ENCODE peak calls at places on chromosomes 4 and X, in six cellular contexts. U is fibroblast of lung, M is endodermal cell, Q is sigmoid colon, C is HL-60, Y is Peyer's patch. S is an unnamed sample.

GRCh38 chr4:108149588-108150380 is 18.9 kb downstream of the LEF1 start:
- DNase-seq in U (peak; percentile 84), M (no peak), Q (no peak), C (no peak), Y (no peak), S (no peak)

GRCh38 chr4:94410678-94411206 is 41.0 kb upstream of the PDLIM5 start:
- DNase-seq in U (no peak), M (no peak), Q (peak; percentile 91), C (no peak), Y (no peak), S (no peak)

GRCh38 chr4:52824603-52825310 is 37.4 kb upstream of the RASL11B start:
- DNase-seq in U (peak; percentile 75), M (no peak), Q (no peak), C (no peak), Y (no peak), S (no peak)

GRCh38 chrX:1009771-1010170 is 202.7 kb downstream of the CRLF2 start:
- DNase-seq in U (no peak), M (no peak), Q (no peak), C (no peak), Y (no peak), S (no peak)

GRCh38 chrX:147693511-147693910 is 218.2 kb upstream of the FMR1 start:
- DNase-seq in U (no peak), M (no peak), Q (no peak), C (no peak), Y (no peak), S (no peak)

GRCh38 chr4:26576171-26576829 is 7.6 kb upstream of the TBC1D19 start:
- DNase-seq in U (peak; percentile 85), M (peak; percentile 52), Q (no peak), C (no peak), Y (no peak), S (no peak)

GRCh38 chr4:74032064-74032463 is 6.4 kb downstream of the CXCL3 start:
- DNase-seq in U (no peak), M (no peak), Q (no peak), C (no peak), Y (no peak), S (no peak)

GRCh38 chr4:5749568-5749967 is 38.6 kb downstream of the EVC start:
- DNase-seq in U (no peak), M (no peak), Q (peak; percentile 41), C (no peak), Y (no peak), S (no peak)

GRCh38 chrX:153642313-153642654 is 4.7 kb upstream of the DUSP9 start:
- DNase-seq in U (no peak), M (peak; percentile 66), Q (no peak), C (no peak), Y (no peak), S (no peak)

GRCh38 chrX:129013574-129013973 is 509.7 kb downstream of the SMARCA1 start:
- DNase-seq in U (no peak), M (peak; percentile 76), Q (no peak), C (no peak), Y (no peak), S (no peak)

GRCh38 chr4:108056418-108056817 is 66.7 kb downstream of the HADH start:
- DNase-seq in U (no peak), M (no peak), Q (no peak), C (no peak), Y (no peak), S (no peak)

GRCh38 chrX:103063191-103063845 is 653 bp downstream of the BEX1 start:
- DNase-seq in U (peak; percentile 26), M (peak; percentile 81), Q (no peak), C (peak; percentile 14), Y (no peak), S (no peak)

GRCh38 chrX:103276581-103277002 is at the start of gene TCEAL5:
- DNase-seq in U (no peak), M (no peak), Q (no peak), C (no peak), Y (no peak), S (no peak)

GRCh38 chr4:825969-826330 is at the start of gene CPLX1:
- DNase-seq in U (no peak), M (peak; percentile 76), Q (no peak), C (no peak), Y (no peak), S (no peak)

GRCh38 chrX:69285401-69285871 is 120.2 kb upstream of the PJA1 start:
- DNase-seq in U (no peak), M (peak; percentile 53), Q (peak; percentile 88), C (no peak), Y (no peak), S (no peak)

GRCh38 chr4:8215001-8215427 is 15.9 kb downstream of the SH3TC1 start:
- DNase-seq in U (peak; percentile 73), M (no peak), Q (no peak), C (no peak), Y (no peak), S (no peak)

GRCh38 chr4:21649691-21650090 is 298.9 kb downstream of the KCNIP4 start:
- DNase-seq in U (peak; percentile 82), M (no peak), Q (no peak), C (no peak), Y (no peak), S (no peak)

GRCh38 chr4:186823989-186824388 is 100.3 kb upstream of the FAT1 start:
- DNase-seq in U (peak; percentile 46), M (no peak), Q (no peak), C (no peak), Y (no peak), S (no peak)

GRCh38 chr4:10960386-10960785 is 275.8 kb upstream of the CLNK start:
- DNase-seq in U (no peak), M (no peak), Q (no peak), C (no peak), Y (no peak), S (no peak)

GRCh38 chrX:45154462-45154861 is 46.2 kb downstream of the DIPK2B start:
- DNase-seq in U (no peak), M (no peak), Q (no peak), C (no peak), Y (no peak), S (no peak)

GRCh38 chrX:16635040-16635439 is 14.9 kb upstream of the S100G start:
- DNase-seq in U (no peak), M (no peak), Q (no peak), C (no peak), Y (no peak), S (no peak)

GRCh38 chr4:8252301-8253173 is 17.0 kb upstream of the HTRA3 start:
- DNase-seq in U (peak; percentile 67), M (no peak), Q (no peak), C (peak; percentile 32), Y (no peak), S (no peak)

GRCh38 chr4:34850983-34851382 is 1393.3 kb downstream of the ARAP2 start:
- DNase-seq in U (peak; percentile 19), M (no peak), Q (no peak), C (no peak), Y (no peak), S (no peak)

GRCh38 chr4:106034205-106034604 is 138.9 kb downstream of the NPNT start:
- DNase-seq in U (peak; percentile 55), M (no peak), Q (no peak), C (no peak), Y (no peak), S (no peak)

GRCh38 chrX:11787564-11787963 is 29.5 kb downstream of the MSL3 start:
- DNase-seq in U (peak; percentile 38), M (peak; percentile 95), Q (peak; percentile 80), C (peak; percentile 31), Y (peak; percentile 65), S (peak; percentile 46)

GRCh38 chr4:56728512-56728911 is 47.4 kb upstream of the HOPX start:
- DNase-seq in U (peak; percentile 93), M (no peak), Q (peak; percentile 96), C (no peak), Y (no peak), S (no peak)

DNA sequence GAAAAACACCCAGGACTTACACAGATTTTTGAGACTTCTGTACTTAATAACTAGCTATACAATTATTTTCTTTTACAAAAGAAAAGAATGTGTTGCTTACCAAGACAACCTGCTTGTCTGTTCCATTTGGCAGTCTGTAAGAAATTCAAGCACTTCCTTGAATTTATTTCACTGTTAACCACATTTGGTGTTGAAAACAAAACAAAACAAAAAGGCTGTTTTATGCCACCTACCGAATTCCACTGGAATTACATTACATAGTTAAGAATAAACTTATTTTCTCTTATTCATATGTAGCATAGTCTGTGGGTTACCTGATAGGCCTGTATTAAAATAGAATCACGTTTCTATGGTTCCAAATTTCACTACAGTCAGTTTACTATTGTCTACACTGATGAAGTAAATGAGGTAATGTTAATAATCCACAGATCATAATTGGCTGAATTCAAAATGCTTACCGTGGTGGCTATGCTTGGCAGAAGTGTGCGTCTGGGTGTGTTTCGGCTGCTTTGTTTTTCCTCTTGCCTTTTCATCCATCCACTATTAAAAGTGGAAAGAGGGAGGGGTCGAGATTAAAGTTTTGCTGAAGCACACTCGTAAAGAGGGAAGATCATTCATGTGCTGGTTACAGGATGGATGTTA is at the start of gene TLR1:
- DNase-seq in U (peak; percentile 54), M (no peak), Q (no peak), C (peak; percentile 54), Y (no peak), S (peak; percentile 67)
- H3K4me3 ChIP-seq in U (no peak within 1 kb of the TSS), M (no peak within 1 kb of the TSS), Q (peak within 1 kb of the TSS; percentile 33), C (peak within 1 kb of the TSS; percentile 43), Y (peak within 1 kb of the TSS; percentile 21), S (peak within 1 kb of the TSS; percentile 54)

GRCh38 chr4:41930139-41930831 is 4.9 kb upstream of the TMEM33 start:
- DNase-seq in U (no peak), M (no peak), Q (no peak), C (no peak), Y (no peak), S (no peak)
- H3K27me3 ChIP-seq in U (no peaks in the 10 kb centered on the region), M (peaks cover 10% of the 10 kb centered on the region), Q (no peaks in the 10 kb centered on the region), C (no peaks in the 10 kb centered on the region), Y (no peaks in the 10 kb centered on the region), S (no peaks in the 10 kb centered on the region)

DNA sequence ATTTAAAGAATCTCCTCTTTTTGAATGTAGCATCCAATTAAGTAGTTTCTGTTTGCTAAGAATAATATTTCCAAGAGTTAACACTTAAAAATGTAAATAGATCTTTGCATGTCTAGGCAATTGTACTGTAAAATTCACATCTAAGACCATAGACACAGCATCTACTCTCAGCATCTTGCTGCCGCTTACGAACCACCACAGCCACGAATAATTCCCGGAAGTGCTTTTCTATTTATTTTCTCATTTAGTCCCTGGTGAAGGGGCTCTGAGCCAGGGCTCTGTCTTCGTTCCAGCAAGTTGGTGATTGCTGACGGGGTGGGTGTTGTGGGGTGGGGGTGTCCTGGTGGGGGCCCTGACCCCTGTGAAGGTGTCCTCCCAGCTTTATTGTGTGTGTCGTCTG is 1.5 kb downstream of the NSG1 start:
- DNase-seq in U (no peak), M (no peak), Q (no peak), C (no peak), Y (no peak), S (no peak)
- H3K4me3 ChIP-seq in U (no peak overlapping the region), M (no peak overlapping the region), Q (no peak overlapping the region), C (no peak overlapping the region), Y (no peak overlapping the region), S (no peak overlapping the region)

GRCh38 chr4:80189956-80190671 is 7.2 kb upstream of the PRDM8 start:
- DNase-seq in U (peak; percentile 32), M (peak; percentile 92), Q (no peak), C (no peak), Y (no peak), S (no peak)

GRCh38 chr4:80188801-80189458 is 8.4 kb upstream of the PRDM8 start:
- DNase-seq in U (no peak), M (peak; percentile 55), Q (no peak), C (no peak), Y (no peak), S (no peak)

GRCh38 chr4:80188457-80188800 is 8.9 kb upstream of the PRDM8 start:
- DNase-seq in U (no peak), M (no peak), Q (no peak), C (no peak), Y (no peak), S (no peak)

GRCh38 chr4:80187677-80188076 is 9.6 kb upstream of the PRDM8 start:
- DNase-seq in U (no peak), M (no peak), Q (no peak), C (no peak), Y (no peak), S (no peak)

GRCh38 chr4:80189581-80189955 is 7.7 kb upstream of the PRDM8 start:
- DNase-seq in U (no peak), M (no peak), Q (no peak), C (no peak), Y (no peak), S (no peak)
- H3K27me3 ChIP-seq in U (no peaks in the 10 kb centered on the region), M (peaks cover 100% of the 10 kb centered on the region), Q (no peaks in the 10 kb centered on the region), C (peaks cover 20% of the 10 kb centered on the region), Y (peaks cover 4% of the 10 kb centered on the region), S (peaks cover 4% of the 10 kb centered on the region)